ENCODE peak calls at places on chromosomes 16 and 17, in eight cellular contexts. One of them, this sample, is unnamed.

GRCh38 chr17:82933911-82934310 is 94.1 kb upstream of the ZNF750 start:
- DNase-seq in mesenchymal stem cell: no peak
- DNase-seq in M059J: no peak
- DNase-seq in stimulated activated CD8-positive, alpha-beta memory T cell treated with anti-CD3 and anti-CD28 coated beads, Interleukin-7, amount 100 ng/mL, for 1 hour: no peak
- DNase-seq in ovary: no peak
- DNase-seq in AG20443: no peak
- DNase-seq in fibroblast of pulmonary artery: no peak
- DNase-seq in stimulated activated CD4-positive, alpha-beta T cell treated with anti-CD3 and anti-CD28 coated beads, TNF-alpha, amount 100 ng/mL, for 4 hours: no peak
- DNase-seq in this sample: no peak

GRCh38 chr16:10220942-10221341 is 38.7 kb upstream of the GRIN2A start:
- DNase-seq in mesenchymal stem cell: no peak
- DNase-seq in M059J: no peak
- DNase-seq in stimulated activated CD8-positive, alpha-beta memory T cell treated with anti-CD3 and anti-CD28 coated beads, Interleukin-7, amount 100 ng/mL, for 1 hour: no peak
- DNase-seq in ovary: no peak
- DNase-seq in AG20443: no peak
- DNase-seq in fibroblast of pulmonary artery: no peak
- DNase-seq in stimulated activated CD4-positive, alpha-beta T cell treated with anti-CD3 and anti-CD28 coated beads, TNF-alpha, amount 100 ng/mL, for 4 hours: no peak
- DNase-seq in this sample: no peak

GRCh38 chr17:81511800-81512559 is 619 bp downstream of the ACTG1 start:
- DNase-seq in mesenchymal stem cell: no peak
- DNase-seq in M059J: no peak
- DNase-seq in stimulated activated CD8-positive, alpha-beta memory T cell treated with anti-CD3 and anti-CD28 coated beads, Interleukin-7, amount 100 ng/mL, for 1 hour: no peak
- DNase-seq in ovary: no peak
- DNase-seq in AG20443: no peak
- DNase-seq in fibroblast of pulmonary artery: peak; percentile 20
- DNase-seq in stimulated activated CD4-positive, alpha-beta T cell treated with anti-CD3 and anti-CD28 coated beads, TNF-alpha, amount 100 ng/mL, for 4 hours: no peak
- DNase-seq in this sample: no peak

GRCh38 chr16:89090182-89090630 is 3.4 kb upstream of the ACSF3 start:
- DNase-seq in mesenchymal stem cell: no peak
- DNase-seq in M059J: no peak
- DNase-seq in stimulated activated CD8-positive, alpha-beta memory T cell treated with anti-CD3 and anti-CD28 coated beads, Interleukin-7, amount 100 ng/mL, for 1 hour: no peak
- DNase-seq in ovary: no peak
- DNase-seq in AG20443: no peak
- DNase-seq in fibroblast of pulmonary artery: no peak
- DNase-seq in stimulated activated CD4-positive, alpha-beta T cell treated with anti-CD3 and anti-CD28 coated beads, TNF-alpha, amount 100 ng/mL, for 4 hours: no peak
- DNase-seq in this sample: no peak

GRCh38 chr17:61461967-61462733 is 9.9 kb downstream of the TBX4 start:
- DNase-seq in mesenchymal stem cell: peak; percentile 22
- DNase-seq in M059J: no peak
- DNase-seq in stimulated activated CD8-positive, alpha-beta memory T cell treated with anti-CD3 and anti-CD28 coated beads, Interleukin-7, amount 100 ng/mL, for 1 hour: no peak
- DNase-seq in ovary: no peak
- DNase-seq in AG20443: peak; percentile 52
- DNase-seq in fibroblast of pulmonary artery: peak; percentile 9
- DNase-seq in stimulated activated CD4-positive, alpha-beta T cell treated with anti-CD3 and anti-CD28 coated beads, TNF-alpha, amount 100 ng/mL, for 4 hours: no peak
- DNase-seq in this sample: peak; percentile 50

GRCh38 chr17:39236981-39237441 is 11.3 kb upstream of the STAC2 start:
- DNase-seq in mesenchymal stem cell: no peak
- DNase-seq in M059J: no peak
- DNase-seq in stimulated activated CD8-positive, alpha-beta memory T cell treated with anti-CD3 and anti-CD28 coated beads, Interleukin-7, amount 100 ng/mL, for 1 hour: no peak
- DNase-seq in ovary: no peak
- DNase-seq in AG20443: no peak
- DNase-seq in fibroblast of pulmonary artery: no peak
- DNase-seq in stimulated activated CD4-positive, alpha-beta T cell treated with anti-CD3 and anti-CD28 coated beads, TNF-alpha, amount 100 ng/mL, for 4 hours: no peak
- DNase-seq in this sample: no peak

GRCh38 chr17:39927101-39927927 is at the start of the genes LRRC3C and ORMDL3:
- DNase-seq in mesenchymal stem cell: peak; percentile 94
- DNase-seq in M059J: peak; percentile 82
- DNase-seq in stimulated activated CD8-positive, alpha-beta memory T cell treated with anti-CD3 and anti-CD28 coated beads, Interleukin-7, amount 100 ng/mL, for 1 hour: peak; percentile 82
- DNase-seq in ovary: peak; percentile 96
- DNase-seq in AG20443: peak; percentile 95
- DNase-seq in fibroblast of pulmonary artery: peak; percentile 94
- DNase-seq in stimulated activated CD4-positive, alpha-beta T cell treated with anti-CD3 and anti-CD28 coated beads, TNF-alpha, amount 100 ng/mL, for 4 hours: peak; percentile 80
- DNase-seq in this sample: peak; percentile 98

GRCh38 chr17:65314212-65314611 is 177.0 kb downstream of the RGS9 start:
- DNase-seq in mesenchymal stem cell: no peak
- DNase-seq in M059J: no peak
- DNase-seq in stimulated activated CD8-positive, alpha-beta memory T cell treated with anti-CD3 and anti-CD28 coated beads, Interleukin-7, amount 100 ng/mL, for 1 hour: no peak
- DNase-seq in ovary: no peak
- DNase-seq in AG20443: no peak
- DNase-seq in fibroblast of pulmonary artery: no peak
- DNase-seq in stimulated activated CD4-positive, alpha-beta T cell treated with anti-CD3 and anti-CD28 coated beads, TNF-alpha, amount 100 ng/mL, for 4 hours: no peak
- DNase-seq in this sample: no peak

GRCh38 chr16:11913425-11914079 is 2.2 kb downstream of the GSPT1 start:
- DNase-seq in mesenchymal stem cell: peak; percentile 56
- DNase-seq in M059J: peak; percentile 76
- DNase-seq in stimulated activated CD8-positive, alpha-beta memory T cell treated with anti-CD3 and anti-CD28 coated beads, Interleukin-7, amount 100 ng/mL, for 1 hour: peak; percentile 27
- DNase-seq in ovary: no peak
- DNase-seq in AG20443: no peak
- DNase-seq in fibroblast of pulmonary artery: no peak
- DNase-seq in stimulated activated CD4-positive, alpha-beta T cell treated with anti-CD3 and anti-CD28 coated beads, TNF-alpha, amount 100 ng/mL, for 4 hours: no peak
- DNase-seq in this sample: no peak

GRCh38 chr17:16285646-16286008 is 67.6 kb downstream of the CENPV start:
- DNase-seq in mesenchymal stem cell: no peak
- DNase-seq in M059J: no peak
- DNase-seq in stimulated activated CD8-positive, alpha-beta memory T cell treated with anti-CD3 and anti-CD28 coated beads, Interleukin-7, amount 100 ng/mL, for 1 hour: no peak
- DNase-seq in ovary: no peak
- DNase-seq in AG20443: no peak
- DNase-seq in fibroblast of pulmonary artery: no peak
- DNase-seq in stimulated activated CD4-positive, alpha-beta T cell treated with anti-CD3 and anti-CD28 coated beads, TNF-alpha, amount 100 ng/mL, for 4 hours: no peak
- DNase-seq in this sample: no peak

GRCh38 chr17:39982069-39982371 is 1.4 kb downstream of the PSMD3 start:
- DNase-seq in mesenchymal stem cell: no peak
- DNase-seq in M059J: no peak
- DNase-seq in stimulated activated CD8-positive, alpha-beta memory T cell treated with anti-CD3 and anti-CD28 coated beads, Interleukin-7, amount 100 ng/mL, for 1 hour: no peak
- DNase-seq in ovary: no peak
- DNase-seq in AG20443: no peak
- DNase-seq in fibroblast of pulmonary artery: no peak
- DNase-seq in stimulated activated CD4-positive, alpha-beta T cell treated with anti-CD3 and anti-CD28 coated beads, TNF-alpha, amount 100 ng/mL, for 4 hours: no peak
- DNase-seq in this sample: no peak

GRCh38 chr17:74962622-74963394 is 9.8 kb downstream of the HID1 start:
- DNase-seq in mesenchymal stem cell: no peak
- DNase-seq in M059J: no peak
- DNase-seq in stimulated activated CD8-positive, alpha-beta memory T cell treated with anti-CD3 and anti-CD28 coated beads, Interleukin-7, amount 100 ng/mL, for 1 hour: no peak
- DNase-seq in ovary: no peak
- DNase-seq in AG20443: no peak
- DNase-seq in fibroblast of pulmonary artery: no peak
- DNase-seq in stimulated activated CD4-positive, alpha-beta T cell treated with anti-CD3 and anti-CD28 coated beads, TNF-alpha, amount 100 ng/mL, for 4 hours: no peak
- DNase-seq in this sample: no peak

GRCh38 chr17:58335779-58336455 is 7.3 kb upstream of the TSPOAP1 start:
- DNase-seq in mesenchymal stem cell: no peak
- DNase-seq in M059J: peak; percentile 88
- DNase-seq in stimulated activated CD8-positive, alpha-beta memory T cell treated with anti-CD3 and anti-CD28 coated beads, Interleukin-7, amount 100 ng/mL, for 1 hour: no peak
- DNase-seq in ovary: no peak
- DNase-seq in AG20443: no peak
- DNase-seq in fibroblast of pulmonary artery: no peak
- DNase-seq in stimulated activated CD4-positive, alpha-beta T cell treated with anti-CD3 and anti-CD28 coated beads, TNF-alpha, amount 100 ng/mL, for 4 hours: no peak
- DNase-seq in this sample: no peak

GRCh38 chr17:34822007-34822737 is 139.1 kb downstream of the CCT6B start:
- DNase-seq in mesenchymal stem cell: no peak
- DNase-seq in M059J: no peak
- DNase-seq in stimulated activated CD8-positive, alpha-beta memory T cell treated with anti-CD3 and anti-CD28 coated beads, Interleukin-7, amount 100 ng/mL, for 1 hour: no peak
- DNase-seq in ovary: no peak
- DNase-seq in AG20443: no peak
- DNase-seq in fibroblast of pulmonary artery: no peak
- DNase-seq in stimulated activated CD4-positive, alpha-beta T cell treated with anti-CD3 and anti-CD28 coated beads, TNF-alpha, amount 100 ng/mL, for 4 hours: no peak
- DNase-seq in this sample: no peak

GRCh38 chr17:30222741-30223175 is 12.7 kb downstream of the SLC6A4 start:
- DNase-seq in mesenchymal stem cell: no peak
- DNase-seq in M059J: no peak
- DNase-seq in stimulated activated CD8-positive, alpha-beta memory T cell treated with anti-CD3 and anti-CD28 coated beads, Interleukin-7, amount 100 ng/mL, for 1 hour: no peak
- DNase-seq in ovary: no peak
- DNase-seq in AG20443: no peak
- DNase-seq in fibroblast of pulmonary artery: no peak
- DNase-seq in stimulated activated CD4-positive, alpha-beta T cell treated with anti-CD3 and anti-CD28 coated beads, TNF-alpha, amount 100 ng/mL, for 4 hours: no peak
- DNase-seq in this sample: peak; percentile 67

GRCh38 chr16:23496826-23497542 is 13.3 kb downstream of the GGA2 start:
- DNase-seq in mesenchymal stem cell: peak; percentile 24
- DNase-seq in M059J: no peak
- DNase-seq in stimulated activated CD8-positive, alpha-beta memory T cell treated with anti-CD3 and anti-CD28 coated beads, Interleukin-7, amount 100 ng/mL, for 1 hour: no peak
- DNase-seq in ovary: peak; percentile 51
- DNase-seq in AG20443: peak; percentile 77
- DNase-seq in fibroblast of pulmonary artery: peak; percentile 67
- DNase-seq in stimulated activated CD4-positive, alpha-beta T cell treated with anti-CD3 and anti-CD28 coated beads, TNF-alpha, amount 100 ng/mL, for 4 hours: no peak
- DNase-seq in this sample: no peak

GRCh38 chr17:29039764-29040598 is 3.0 kb upstream of the PIPOX start:
- DNase-seq in mesenchymal stem cell: peak; percentile 10
- DNase-seq in M059J: peak; percentile 79
- DNase-seq in stimulated activated CD8-positive, alpha-beta memory T cell treated with anti-CD3 and anti-CD28 coated beads, Interleukin-7, amount 100 ng/mL, for 1 hour: no peak
- DNase-seq in ovary: no peak
- DNase-seq in AG20443: peak; percentile 76
- DNase-seq in fibroblast of pulmonary artery: peak; percentile 95
- DNase-seq in stimulated activated CD4-positive, alpha-beta T cell treated with anti-CD3 and anti-CD28 coated beads, TNF-alpha, amount 100 ng/mL, for 4 hours: no peak
- DNase-seq in this sample: peak; percentile 70

GRCh38 chr16:28100810-28101532 is 37.5 kb upstream of the GSG1L start:
- DNase-seq in mesenchymal stem cell: no peak
- DNase-seq in M059J: no peak
- DNase-seq in stimulated activated CD8-positive, alpha-beta memory T cell treated with anti-CD3 and anti-CD28 coated beads, Interleukin-7, amount 100 ng/mL, for 1 hour: no peak
- DNase-seq in ovary: no peak
- DNase-seq in AG20443: no peak
- DNase-seq in fibroblast of pulmonary artery: no peak
- DNase-seq in stimulated activated CD4-positive, alpha-beta T cell treated with anti-CD3 and anti-CD28 coated beads, TNF-alpha, amount 100 ng/mL, for 4 hours: no peak
- DNase-seq in this sample: no peak

GRCh38 chr17:30211371-30211770 is 24.1 kb downstream of the SLC6A4 start:
- DNase-seq in mesenchymal stem cell: no peak
- DNase-seq in M059J: no peak
- DNase-seq in stimulated activated CD8-positive, alpha-beta memory T cell treated with anti-CD3 and anti-CD28 coated beads, Interleukin-7, amount 100 ng/mL, for 1 hour: no peak
- DNase-seq in ovary: no peak
- DNase-seq in AG20443: no peak
- DNase-seq in fibroblast of pulmonary artery: no peak
- DNase-seq in stimulated activated CD4-positive, alpha-beta T cell treated with anti-CD3 and anti-CD28 coated beads, TNF-alpha, amount 100 ng/mL, for 4 hours: no peak
- DNase-seq in this sample: no peak

GRCh38 chr17:75277664-75278071 is 6.6 kb upstream of the MIF4GD start:
- DNase-seq in mesenchymal stem cell: no peak
- DNase-seq in M059J: peak; percentile 29
- DNase-seq in stimulated activated CD8-positive, alpha-beta memory T cell treated with anti-CD3 and anti-CD28 coated beads, Interleukin-7, amount 100 ng/mL, for 1 hour: no peak
- DNase-seq in ovary: no peak
- DNase-seq in AG20443: peak; percentile 87
- DNase-seq in fibroblast of pulmonary artery: no peak
- DNase-seq in stimulated activated CD4-positive, alpha-beta T cell treated with anti-CD3 and anti-CD28 coated beads, TNF-alpha, amount 100 ng/mL, for 4 hours: no peak
- DNase-seq in this sample: no peak

GRCh38 chr17:69390735-69391501 is 23.6 kb upstream of the MAP2K6 start:
- DNase-seq in mesenchymal stem cell: no peak
- DNase-seq in M059J: no peak
- DNase-seq in stimulated activated CD8-positive, alpha-beta memory T cell treated with anti-CD3 and anti-CD28 coated beads, Interleukin-7, amount 100 ng/mL, for 1 hour: no peak
- DNase-seq in ovary: no peak
- DNase-seq in AG20443: no peak
- DNase-seq in fibroblast of pulmonary artery: no peak
- DNase-seq in stimulated activated CD4-positive, alpha-beta T cell treated with anti-CD3 and anti-CD28 coated beads, TNF-alpha, amount 100 ng/mL, for 4 hours: no peak
- DNase-seq in this sample: no peak

GRCh38 chr16:8581923-8582580 is 8.3 kb downstream of the TMEM114 start:
- DNase-seq in mesenchymal stem cell: peak; percentile 74
- DNase-seq in M059J: no peak
- DNase-seq in stimulated activated CD8-positive, alpha-beta memory T cell treated with anti-CD3 and anti-CD28 coated beads, Interleukin-7, amount 100 ng/mL, for 1 hour: no peak
- DNase-seq in ovary: no peak
- DNase-seq in AG20443: no peak
- DNase-seq in fibroblast of pulmonary artery: no peak
- DNase-seq in stimulated activated CD4-positive, alpha-beta T cell treated with anti-CD3 and anti-CD28 coated beads, TNF-alpha, amount 100 ng/mL, for 4 hours: no peak
- DNase-seq in this sample: no peak

GRCh38 chr16:87864331-87864989 is 4.8 kb downstream of the SLC7A5 start:
- DNase-seq in mesenchymal stem cell: no peak
- DNase-seq in M059J: no peak
- DNase-seq in stimulated activated CD8-positive, alpha-beta memory T cell treated with anti-CD3 and anti-CD28 coated beads, Interleukin-7, amount 100 ng/mL, for 1 hour: no peak
- DNase-seq in ovary: no peak
- DNase-seq in AG20443: no peak
- DNase-seq in fibroblast of pulmonary artery: no peak
- DNase-seq in stimulated activated CD4-positive, alpha-beta T cell treated with anti-CD3 and anti-CD28 coated beads, TNF-alpha, amount 100 ng/mL, for 4 hours: no peak
- DNase-seq in this sample: no peak

GRCh38 chr17:6551356-6551755 is 5.0 kb downstream of the PITPNM3 start:
- DNase-seq in mesenchymal stem cell: no peak
- DNase-seq in M059J: peak; percentile 24
- DNase-seq in stimulated activated CD8-positive, alpha-beta memory T cell treated with anti-CD3 and anti-CD28 coated beads, Interleukin-7, amount 100 ng/mL, for 1 hour: no peak
- DNase-seq in ovary: no peak
- DNase-seq in AG20443: no peak
- DNase-seq in fibroblast of pulmonary artery: no peak
- DNase-seq in stimulated activated CD4-positive, alpha-beta T cell treated with anti-CD3 and anti-CD28 coated beads, TNF-alpha, amount 100 ng/mL, for 4 hours: no peak
- DNase-seq in this sample: no peak

GRCh38 chr17:67055811-67056745 is 11.7 kb downstream of the CACNG1 start:
- DNase-seq in mesenchymal stem cell: no peak
- DNase-seq in M059J: no peak
- DNase-seq in stimulated activated CD8-positive, alpha-beta memory T cell treated with anti-CD3 and anti-CD28 coated beads, Interleukin-7, amount 100 ng/mL, for 1 hour: no peak
- DNase-seq in ovary: no peak
- DNase-seq in AG20443: no peak
- DNase-seq in fibroblast of pulmonary artery: no peak
- DNase-seq in stimulated activated CD4-positive, alpha-beta T cell treated with anti-CD3 and anti-CD28 coated beads, TNF-alpha, amount 100 ng/mL, for 4 hours: no peak
- DNase-seq in this sample: no peak

GRCh38 chr16:57588821-57589220 is 39.6 kb upstream of the ADGRG1 start:
- DNase-seq in mesenchymal stem cell: no peak
- DNase-seq in M059J: no peak
- DNase-seq in stimulated activated CD8-positive, alpha-beta memory T cell treated with anti-CD3 and anti-CD28 coated beads, Interleukin-7, amount 100 ng/mL, for 1 hour: no peak
- DNase-seq in ovary: no peak
- DNase-seq in AG20443: no peak
- DNase-seq in fibroblast of pulmonary artery: no peak
- DNase-seq in stimulated activated CD4-positive, alpha-beta T cell treated with anti-CD3 and anti-CD28 coated beads, TNF-alpha, amount 100 ng/mL, for 4 hours: no peak
- DNase-seq in this sample: no peak

GRCh38 chr16:1471569-1472194 is 3.1 kb downstream of the CLCN7 start:
- DNase-seq in mesenchymal stem cell: no peak
- DNase-seq in M059J: no peak
- DNase-seq in stimulated activated CD8-positive, alpha-beta memory T cell treated with anti-CD3 and anti-CD28 coated beads, Interleukin-7, amount 100 ng/mL, for 1 hour: no peak
- DNase-seq in ovary: no peak
- DNase-seq in AG20443: no peak
- DNase-seq in fibroblast of pulmonary artery: no peak
- DNase-seq in stimulated activated CD4-positive, alpha-beta T cell treated with anti-CD3 and anti-CD28 coated beads, TNF-alpha, amount 100 ng/mL, for 4 hours: no peak
- DNase-seq in this sample: no peak

GRCh38 chr17:73342057-73342522 is 30.3 kb upstream of the CDC42EP4 start:
- DNase-seq in mesenchymal stem cell: peak; percentile 85
- DNase-seq in M059J: peak; percentile 81
- DNase-seq in stimulated activated CD8-positive, alpha-beta memory T cell treated with anti-CD3 and anti-CD28 coated beads, Interleukin-7, amount 100 ng/mL, for 1 hour: no peak
- DNase-seq in ovary: peak; percentile 82
- DNase-seq in AG20443: peak; percentile 66
- DNase-seq in fibroblast of pulmonary artery: peak; percentile 98
- DNase-seq in stimulated activated CD4-positive, alpha-beta T cell treated with anti-CD3 and anti-CD28 coated beads, TNF-alpha, amount 100 ng/mL, for 4 hours: no peak
- DNase-seq in this sample: peak; percentile 93

GRCh38 chr17:81866440-81867122 is 4.6 kb downstream of the ARHGDIA start:
- DNase-seq in mesenchymal stem cell: peak; percentile 37
- DNase-seq in M059J: peak; percentile 31
- DNase-seq in stimulated activated CD8-positive, alpha-beta memory T cell treated with anti-CD3 and anti-CD28 coated beads, Interleukin-7, amount 100 ng/mL, for 1 hour: no peak
- DNase-seq in ovary: no peak
- DNase-seq in AG20443: no peak
- DNase-seq in fibroblast of pulmonary artery: peak; percentile 29
- DNase-seq in stimulated activated CD4-positive, alpha-beta T cell treated with anti-CD3 and anti-CD28 coated beads, TNF-alpha, amount 100 ng/mL, for 4 hours: no peak
- DNase-seq in this sample: no peak

GRCh38 chr17:2266045-2266864 is 37.3 kb downstream of the SMG6 start:
- DNase-seq in mesenchymal stem cell: peak; percentile 44
- DNase-seq in M059J: no peak
- DNase-seq in stimulated activated CD8-positive, alpha-beta memory T cell treated with anti-CD3 and anti-CD28 coated beads, Interleukin-7, amount 100 ng/mL, for 1 hour: peak; percentile 74
- DNase-seq in ovary: no peak
- DNase-seq in AG20443: no peak
- DNase-seq in fibroblast of pulmonary artery: no peak
- DNase-seq in stimulated activated CD4-positive, alpha-beta T cell treated with anti-CD3 and anti-CD28 coated beads, TNF-alpha, amount 100 ng/mL, for 4 hours: peak; percentile 78
- DNase-seq in this sample: no peak

GRCh38 chr17:56185905-56186783 is 32.9 kb downstream of the ANKFN1 start:
- DNase-seq in mesenchymal stem cell: peak; percentile 73
- DNase-seq in M059J: peak; percentile 91
- DNase-seq in stimulated activated CD8-positive, alpha-beta memory T cell treated with anti-CD3 and anti-CD28 coated beads, Interleukin-7, amount 100 ng/mL, for 1 hour: no peak
- DNase-seq in ovary: no peak
- DNase-seq in AG20443: peak; percentile 76
- DNase-seq in fibroblast of pulmonary artery: peak; percentile 74
- DNase-seq in stimulated activated CD4-positive, alpha-beta T cell treated with anti-CD3 and anti-CD28 coated beads, TNF-alpha, amount 100 ng/mL, for 4 hours: no peak
- DNase-seq in this sample: no peak

GRCh38 chr16:55331648-55332185 is 7.7 kb downstream of the IRX6 start:
- DNase-seq in mesenchymal stem cell: no peak
- DNase-seq in M059J: no peak
- DNase-seq in stimulated activated CD8-positive, alpha-beta memory T cell treated with anti-CD3 and anti-CD28 coated beads, Interleukin-7, amount 100 ng/mL, for 1 hour: no peak
- DNase-seq in ovary: no peak
- DNase-seq in AG20443: no peak
- DNase-seq in fibroblast of pulmonary artery: no peak
- DNase-seq in stimulated activated CD4-positive, alpha-beta T cell treated with anti-CD3 and anti-CD28 coated beads, TNF-alpha, amount 100 ng/mL, for 4 hours: no peak
- DNase-seq in this sample: no peak

GRCh38 chr16:19853973-19854876 is 30.4 kb downstream of the GPRC5B start:
- DNase-seq in mesenchymal stem cell: no peak
- DNase-seq in M059J: no peak
- DNase-seq in stimulated activated CD8-positive, alpha-beta memory T cell treated with anti-CD3 and anti-CD28 coated beads, Interleukin-7, amount 100 ng/mL, for 1 hour: no peak
- DNase-seq in ovary: no peak
- DNase-seq in AG20443: no peak
- DNase-seq in fibroblast of pulmonary artery: no peak
- DNase-seq in stimulated activated CD4-positive, alpha-beta T cell treated with anti-CD3 and anti-CD28 coated beads, TNF-alpha, amount 100 ng/mL, for 4 hours: no peak
- DNase-seq in this sample: no peak

This sample was measured in neural progenitor cell.